ENCODE peak calls at places on chromosome 16, in seven cellular contexts. S is Panc1, K is lower leg skin, B is dorsolateral prefrontal cortex, F is lower lobe of right lung, X is breast epithelium, L is heart right ventricle. P is an unnamed sample.

GRCh38 chr16:24427840-24428239 is 111.5 kb upstream of the RBBP6 start:
- DNase-seq in X (no peak), K (no peak), S (no peak), B (no peak), L (no peak), F (no peak), P (no peak)

GRCh38 chr16:4052801-4053662 is 63.2 kb downstream of the ADCY9 start:
- DNase-seq in S (no peak), L (peak), B (peak), X (peak), K (peak), F (peak), P (no peak)

GRCh38 chr16:4746991-4747574 is 12.7 kb downstream of the DNAAF8 start:
- DNase-seq in B (no peak), X (no peak), L (no peak), K (no peak), S (no peak), F (no peak), P (no peak)

GRCh38 chr16:22297871-22298733 is 893 bp downstream of the POLR3E start:
- DNase-seq in S (peak), F (peak), X (no peak), L (peak), K (no peak), B (peak), P (peak)

GRCh38 chr16:27379919-27380318 is 22.1 kb upstream of the IL21R start:
- DNase-seq in S (no peak), B (no peak), F (no peak), X (no peak), L (no peak), K (peak), P (no peak)

GRCh38 chr16:28494141-28494851 is at the start of gene APOBR:
- DNase-seq in X (no peak), S (no peak), K (no peak), F (peak), L (peak), B (peak), P (peak)

GRCh38 chr16:46817961-46818360 is 13.0 kb downstream of the C16orf87 start:
- DNase-seq in B (no peak), L (no peak), X (no peak), F (no peak), S (no peak), K (no peak), P (no peak)

GRCh38 chr16:22813946-22814325 is at the start of gene HS3ST2:
- DNase-seq in L (peak), S (no peak), B (peak), F (peak), K (peak), X (no peak), P (peak)

GRCh38 chr16:19948186-19949104 is 63.8 kb upstream of the GPRC5B start:
- DNase-seq in L (no peak), K (no peak), S (no peak), F (no peak), B (no peak), X (no peak), P (no peak)

GRCh38 chr16:68987734-68988457 is 117.6 kb upstream of the HAS3 start:
- DNase-seq in B (no peak), K (no peak), X (no peak), L (no peak), F (no peak), S (no peak), P (no peak)

GRCh38 chr16:68707341-68708152 is 29.5 kb upstream of the CDH1 start:
- DNase-seq in X (peak), S (no peak), B (no peak), F (peak), K (peak), L (no peak), P (no peak)

GRCh38 chr16:68179855-68180254 is 56.1 kb downstream of the ESRP2 start:
- DNase-seq in B (no peak), X (no peak), L (no peak), S (no peak), F (no peak), K (no peak), P (peak)

GRCh38 chr16:22265351-22265750 is 31.9 kb upstream of the POLR3E start:
- DNase-seq in L (no peak), F (no peak), K (no peak), B (no peak), S (no peak), X (no peak), P (no peak)

GRCh38 chr16:11297492-11298142 is 16.5 kb upstream of the PRM1 start:
- DNase-seq in S (no peak), F (peak), X (no peak), B (peak), L (peak), K (peak), P (peak)

GRCh38 chr16:68902376-68903345 is 59.3 kb downstream of the TANGO6 start:
- DNase-seq in S (peak), B (peak), X (no peak), K (peak), F (no peak), L (peak), P (peak)

GRCh38 chr16:74020086-74020670 is 276.4 kb upstream of the PSMD7 start:
- DNase-seq in L (no peak), X (no peak), F (no peak), B (no peak), S (no peak), K (no peak), P (no peak)

DNA sequence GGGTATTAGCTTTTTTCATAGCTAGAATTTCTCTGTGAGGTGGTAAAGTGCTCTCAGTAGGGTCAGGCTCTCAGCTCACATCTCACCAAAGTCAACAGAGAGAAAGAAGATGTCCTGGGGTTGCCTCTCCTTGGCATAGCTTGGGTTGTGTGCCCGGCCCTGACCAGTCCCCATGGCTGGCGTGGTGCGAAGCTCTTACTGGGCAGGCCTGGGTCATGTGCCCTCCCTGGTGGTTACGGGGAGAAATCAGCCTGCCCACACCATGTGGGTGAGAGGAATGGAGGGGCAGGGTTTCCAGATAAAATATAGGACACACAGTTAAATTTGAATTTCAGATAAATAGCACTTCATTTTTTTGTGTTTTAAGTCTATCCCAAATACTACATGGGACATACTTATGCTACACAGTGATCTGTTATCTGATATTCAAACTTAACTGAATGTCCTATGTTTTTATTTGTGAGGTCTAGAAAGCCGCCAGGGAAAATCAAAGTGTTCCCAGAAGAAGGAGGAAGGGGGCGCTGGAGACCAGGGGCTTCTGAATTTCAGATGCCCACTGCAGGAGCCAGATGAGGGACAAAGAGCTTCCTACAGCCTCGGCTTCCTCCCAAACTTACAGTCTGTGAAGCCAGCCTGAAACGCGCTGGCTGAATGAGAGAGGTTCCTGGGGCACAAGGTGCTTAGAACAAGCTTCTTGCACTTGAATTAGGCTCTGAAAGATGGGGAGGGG is 45.4 kb downstream of the NKD1 start:
- DNase-seq in S (no peak), X (no peak), F (no peak), K (no peak), L (no peak), B (no peak), P (no peak)
- TF ChIP-seq CTCF in S (no peak), X (no peak), F (peak), K (no peak), L (peak), B (peak), P (no peak)

GRCh38 chr16:80258407-80258806 is 282.4 kb upstream of the DYNLRB2 start:
- DNase-seq in L (no peak), K (no peak), S (no peak), F (no peak), B (no peak), X (no peak), P (no peak)

GRCh38 chr16:80253741-80254140 is 287.1 kb upstream of the DYNLRB2 start:
- DNase-seq in L (no peak), S (no peak), F (no peak), K (no peak), B (no peak), X (no peak), P (no peak)

GRCh38 chr16:80259289-80259805 is 281.4 kb upstream of the DYNLRB2 start:
- DNase-seq in X (no peak), L (no peak), K (no peak), F (no peak), S (no peak), B (no peak), P (no peak)

GRCh38 chr16:80250376-80250775 is 290.4 kb upstream of the DYNLRB2 start:
- DNase-seq in F (no peak), X (no peak), B (no peak), K (no peak), S (no peak), L (no peak), P (no peak)

GRCh38 chr16:80254970-80255369 is 285.8 kb upstream of the DYNLRB2 start:
- DNase-seq in B (no peak), S (no peak), K (no peak), F (no peak), X (no peak), L (no peak), P (no peak)
- TF ChIP-seq CTCF in B (no peak), S (no peak), K (no peak), F (no peak), X (no peak), L (no peak), P (no peak)

DNA sequence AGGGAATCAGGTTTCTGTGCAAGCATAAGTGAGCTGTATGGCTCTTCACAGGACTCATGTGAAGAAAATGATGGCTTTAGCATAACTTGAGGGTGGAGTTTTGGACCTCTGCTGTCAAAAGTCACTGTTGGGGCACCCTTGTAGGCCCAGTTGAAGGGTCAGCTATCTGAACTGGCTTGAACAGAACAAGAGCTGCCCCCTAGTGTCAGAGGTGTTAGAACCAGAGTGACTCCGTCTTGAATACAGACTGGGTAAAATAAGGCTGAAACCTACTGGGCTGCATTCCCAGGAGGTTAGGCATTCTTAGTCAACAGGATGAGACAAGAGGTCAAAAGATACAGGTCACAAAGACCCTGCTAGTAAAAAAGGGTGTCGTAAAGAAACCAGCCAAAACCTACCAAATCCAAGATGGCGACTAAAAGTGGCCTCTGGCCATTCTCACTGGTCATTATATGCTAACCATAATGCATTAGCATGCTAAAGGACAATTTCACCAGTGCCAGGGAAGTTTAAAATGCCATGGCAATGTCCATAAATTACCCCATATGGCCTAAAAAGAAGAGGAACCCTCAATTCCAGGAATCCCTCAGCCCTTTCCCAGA is 484.0 kb upstream of the ERCC4 start:
- DNase-seq in X (no peak), L (no peak), K (no peak), S (no peak), B (no peak), F (no peak), P (no peak)
- TF ChIP-seq CTCF in X (no peak), L (no peak), K (no peak), S (peak), B (no peak), F (no peak), P (no peak)

DNA sequence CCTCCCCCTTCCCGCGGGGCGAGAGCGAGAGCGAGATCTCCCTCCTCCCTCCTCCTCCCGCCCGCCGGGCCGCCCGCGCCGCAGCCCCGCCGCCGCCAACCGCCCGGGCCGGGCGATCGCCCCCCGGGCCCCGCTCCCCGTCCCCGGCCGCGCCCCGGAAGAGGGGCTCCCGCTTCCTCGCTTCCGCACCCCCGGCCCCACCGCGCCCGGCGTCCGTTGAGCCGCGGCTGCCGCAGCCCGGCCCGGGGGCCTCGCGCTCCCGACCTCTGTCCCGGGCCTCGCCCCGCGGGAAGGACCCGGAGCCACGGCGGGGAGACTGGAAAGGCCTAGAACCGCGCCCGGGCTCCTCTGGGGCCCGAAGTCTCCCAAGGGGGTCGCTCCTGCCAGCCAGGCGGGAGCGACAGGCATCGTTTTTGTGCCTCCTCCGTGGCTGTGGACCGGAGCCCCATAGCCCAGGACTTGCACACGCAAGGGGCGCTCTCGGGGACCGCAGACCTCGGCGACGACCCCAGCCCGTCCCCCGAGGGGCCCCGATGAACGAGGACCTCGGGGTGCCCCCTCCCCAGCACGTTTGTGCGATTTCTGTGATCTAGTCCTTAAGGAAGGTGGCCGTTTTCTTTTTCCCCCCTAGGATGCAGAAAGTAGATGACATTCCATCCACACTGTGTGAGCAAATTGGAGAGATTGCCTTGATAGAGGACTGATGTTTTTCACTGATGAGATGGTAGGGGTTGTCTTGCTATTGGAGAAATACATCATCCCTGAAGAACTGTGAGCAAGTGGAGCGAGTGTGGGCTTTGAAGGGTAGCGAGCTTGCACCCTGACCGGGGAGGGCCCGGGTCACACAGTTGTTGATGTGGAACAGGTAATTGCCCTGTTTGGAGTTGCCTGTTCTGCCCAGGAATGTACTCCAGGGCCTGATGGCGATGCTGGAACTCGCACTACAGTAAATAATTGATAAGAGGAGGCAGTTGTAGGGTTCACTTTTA is 610 bp downstream of the BANP start:
- DNase-seq in S (no peak), F (peak), B (no peak), X (no peak), L (no peak), K (no peak), P (peak)
- TF ChIP-seq CTCF in S (no peak), F (no peak), B (no peak), X (no peak), L (peak), K (no peak), P (no peak)

DNA sequence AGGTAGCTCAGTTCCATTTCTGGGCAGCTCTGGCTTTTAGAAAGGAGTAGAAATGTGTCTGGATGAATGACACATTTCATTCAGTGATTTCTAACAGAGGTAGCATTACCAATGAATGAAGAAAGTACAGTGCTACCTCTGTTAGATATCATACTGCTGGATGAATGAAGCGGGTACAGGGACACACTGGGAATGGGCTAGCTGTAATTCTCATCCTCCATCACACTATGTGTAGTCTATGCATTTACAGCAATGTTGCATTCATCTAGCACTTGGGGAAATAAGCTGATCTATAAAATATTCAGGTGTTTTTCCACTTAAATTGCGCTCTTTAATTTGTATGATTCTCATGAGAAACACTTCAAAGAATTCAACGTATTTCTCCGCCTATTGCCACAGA is 158.3 kb upstream of the IRX5 start:
- DNase-seq in B (no peak), S (no peak), F (no peak), L (no peak), K (no peak), X (no peak), P (no peak)
- TF ChIP-seq CTCF in B (no peak), S (no peak), F (no peak), L (no peak), K (no peak), X (no peak), P (no peak)

GRCh38 chr16:56824335-56824734 is 40.7 kb upstream of the SLC12A3 start:
- DNase-seq in B (peak), L (peak), S (no peak), K (no peak), X (no peak), F (peak), P (no peak)
- TF ChIP-seq CTCF in B (peak), L (peak), S (no peak), K (no peak), X (no peak), F (no peak), P (no peak)